ENCODE peak calls at places on chromosomes 5 and 9, in eight cellular contexts. One of them, this sample, is unnamed.
A peak's percentile ranks its signal among the peaks of the same experiment; 100 is the strongest.

GRCh38 chr5:140202610-140203009 is 27.6 kb downstream of the CYSTM1 start:
- DNase-seq in sigmoid colon: no peak
- DNase-seq in mammary epithelial cell: no peak
- DNase-seq in H1: no peak
- DNase-seq in lower lobe of right lung: no peak
- DNase-seq in lung: no peak
- DNase-seq in Caco-2: no peak
- DNase-seq in hepatocyte: no peak
- DNase-seq in this sample: no peak

GRCh38 chr5:32852535-32852934 is 141.4 kb downstream of the NPR3 start:
- DNase-seq in lung: no peak
- DNase-seq in mammary epithelial cell: no peak
- DNase-seq in sigmoid colon: no peak
- DNase-seq in Caco-2: peak; percentile 39
- DNase-seq in lower lobe of right lung: peak; percentile 46
- DNase-seq in H1: peak; percentile 52
- DNase-seq in hepatocyte: peak; percentile 59
- DNase-seq in this sample: no peak

GRCh38 chr5:22896155-22896554 is 43.0 kb upstream of the CDH12 start:
- DNase-seq in Caco-2: no peak
- DNase-seq in mammary epithelial cell: peak; percentile 8
- DNase-seq in H1: no peak
- DNase-seq in hepatocyte: no peak
- DNase-seq in sigmoid colon: no peak
- DNase-seq in lung: no peak
- DNase-seq in lower lobe of right lung: no peak
- DNase-seq in this sample: no peak

GRCh38 chr5:72531496-72532190 is 24.4 kb upstream of the ZNF366 start:
- DNase-seq in H1: no peak
- DNase-seq in lung: no peak
- DNase-seq in Caco-2: peak; percentile 42
- DNase-seq in hepatocyte: no peak
- DNase-seq in sigmoid colon: no peak
- DNase-seq in lower lobe of right lung: no peak
- DNase-seq in mammary epithelial cell: no peak
- DNase-seq in this sample: no peak

GRCh38 chr9:134641173-134641985 is at the start of gene COL5A1:
- DNase-seq in mammary epithelial cell: peak; percentile 86
- DNase-seq in Caco-2: peak; percentile 90
- DNase-seq in sigmoid colon: peak; percentile 97
- DNase-seq in hepatocyte: peak; percentile 95
- DNase-seq in lower lobe of right lung: peak; percentile 85
- DNase-seq in H1: peak; percentile 92
- DNase-seq in lung: peak; percentile 84
- DNase-seq in this sample: peak; percentile 95

GRCh38 chr9:20854444-20854843 is 170.4 kb downstream of the FOCAD start:
- DNase-seq in Caco-2: no peak
- DNase-seq in hepatocyte: no peak
- DNase-seq in H1: no peak
- DNase-seq in mammary epithelial cell: no peak
- DNase-seq in lower lobe of right lung: no peak
- DNase-seq in lung: no peak
- DNase-seq in sigmoid colon: no peak
- DNase-seq in this sample: no peak

GRCh38 chr5:135391123-135391868 is 7.7 kb downstream of the MACROH2A1 start:
- DNase-seq in H1: no peak
- DNase-seq in lung: no peak
- DNase-seq in Caco-2: no peak
- DNase-seq in hepatocyte: no peak
- DNase-seq in lower lobe of right lung: no peak
- DNase-seq in mammary epithelial cell: peak; percentile 84
- DNase-seq in sigmoid colon: no peak
- DNase-seq in this sample: no peak

GRCh38 chr9:132235894-132236661 is 74.2 kb downstream of the NTNG2 start:
- DNase-seq in H1: peak; percentile 97
- DNase-seq in hepatocyte: peak; percentile 88
- DNase-seq in Caco-2: peak; percentile 78
- DNase-seq in mammary epithelial cell: peak; percentile 58
- DNase-seq in lower lobe of right lung: peak; percentile 84
- DNase-seq in sigmoid colon: peak; percentile 81
- DNase-seq in lung: peak; percentile 75
- DNase-seq in this sample: peak; percentile 56

GRCh38 chr5:89282832-89283510 is 400.0 kb upstream of the MEF2C start:
- DNase-seq in mammary epithelial cell: peak; percentile 90
- DNase-seq in lower lobe of right lung: no peak
- DNase-seq in lung: no peak
- DNase-seq in H1: no peak
- DNase-seq in hepatocyte: peak; percentile 7
- DNase-seq in Caco-2: no peak
- DNase-seq in sigmoid colon: no peak
- DNase-seq in this sample: peak; percentile 31

GRCh38 chr9:98774746-98775145 is 21.6 kb downstream of the ANKS6 start:
- DNase-seq in lower lobe of right lung: no peak
- DNase-seq in H1: peak; percentile 72
- DNase-seq in mammary epithelial cell: no peak
- DNase-seq in Caco-2: no peak
- DNase-seq in sigmoid colon: no peak
- DNase-seq in lung: no peak
- DNase-seq in hepatocyte: no peak
- DNase-seq in this sample: peak; percentile 25

GRCh38 chr5:139893873-139894272 is 98.3 kb downstream of the PSD2 start:
- DNase-seq in mammary epithelial cell: no peak
- DNase-seq in lower lobe of right lung: no peak
- DNase-seq in H1: no peak
- DNase-seq in Caco-2: no peak
- DNase-seq in lung: no peak
- DNase-seq in hepatocyte: no peak
- DNase-seq in sigmoid colon: no peak
- DNase-seq in this sample: no peak

GRCh38 chr5:58599217-58599616 is 16.3 kb downstream of the RAB3C start:
- DNase-seq in H1: no peak
- DNase-seq in sigmoid colon: no peak
- DNase-seq in lung: no peak
- DNase-seq in lower lobe of right lung: no peak
- DNase-seq in Caco-2: no peak
- DNase-seq in mammary epithelial cell: no peak
- DNase-seq in hepatocyte: no peak
- DNase-seq in this sample: no peak

GRCh38 chr5:54254482-54255198 is 55.7 kb downstream of the ARL15 start:
- DNase-seq in lung: no peak
- DNase-seq in lower lobe of right lung: no peak
- DNase-seq in Caco-2: no peak
- DNase-seq in sigmoid colon: no peak
- DNase-seq in mammary epithelial cell: no peak
- DNase-seq in hepatocyte: peak; percentile 22
- DNase-seq in H1: no peak
- DNase-seq in this sample: no peak

GRCh38 chr5:31106742-31107546 is 86.5 kb upstream of the CDH6 start:
- DNase-seq in lower lobe of right lung: no peak
- DNase-seq in Caco-2: no peak
- DNase-seq in mammary epithelial cell: no peak
- DNase-seq in hepatocyte: no peak
- DNase-seq in sigmoid colon: no peak
- DNase-seq in H1: no peak
- DNase-seq in lung: no peak
- DNase-seq in this sample: peak; percentile 28

DNA sequence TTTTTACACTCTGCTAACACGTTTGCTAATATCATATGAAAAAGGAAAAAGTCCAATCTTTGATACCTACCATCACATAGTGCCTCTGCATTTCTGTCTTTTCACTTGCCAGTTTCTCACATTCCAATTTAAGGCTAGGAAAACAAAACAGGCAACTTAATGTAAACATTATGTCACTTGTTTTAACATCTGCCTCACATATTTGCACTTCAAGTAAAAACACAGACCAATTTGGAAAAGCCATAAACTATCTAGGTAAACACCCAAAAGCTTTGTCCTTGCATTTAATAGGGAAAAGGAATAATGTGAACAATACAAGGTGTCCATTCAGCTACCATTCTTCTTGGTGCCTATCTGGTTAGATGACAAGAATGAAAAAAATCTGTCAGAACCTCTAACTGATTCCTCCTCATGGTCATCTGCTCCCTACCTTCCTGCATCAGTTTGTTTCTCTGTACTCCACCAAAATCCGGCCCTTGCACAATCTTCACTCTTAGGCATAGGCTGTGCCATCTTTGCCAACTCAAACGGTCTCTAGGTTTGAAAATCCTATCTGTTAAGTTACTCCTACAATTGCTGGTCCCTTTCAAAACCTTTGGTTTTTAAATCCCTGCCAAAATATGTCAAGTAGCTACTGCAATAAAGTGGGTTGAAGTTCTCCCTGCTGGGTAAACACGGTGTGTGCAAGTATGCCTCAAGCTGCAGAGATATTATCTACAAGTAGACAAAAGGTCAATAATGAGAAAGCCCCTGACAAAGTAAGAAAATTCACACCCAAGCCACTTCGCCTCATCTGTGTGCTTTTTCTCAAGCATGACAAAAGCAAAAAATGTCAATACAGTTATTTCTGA is 3.4 kb downstream of the TLE1 start:
- DNase-seq in lung: no peak
- DNase-seq in mammary epithelial cell: peak; percentile 17
- DNase-seq in Caco-2: peak; percentile 34
- DNase-seq in hepatocyte: peak; percentile 48
- DNase-seq in sigmoid colon: no peak
- DNase-seq in lower lobe of right lung: no peak
- DNase-seq in H1: no peak
- DNase-seq in this sample: no peak
- H3K4me3 ChIP-seq in lung: no peak overlapping the region
- H3K4me3 ChIP-seq in mammary epithelial cell: peak overlapping the region; percentile 93
- H3K4me3 ChIP-seq in Caco-2: peak overlapping the region; percentile 73
- H3K4me3 ChIP-seq in hepatocyte: peak overlapping the region; percentile 52
- H3K4me3 ChIP-seq in sigmoid colon: peak overlapping the region; percentile 87
- H3K4me3 ChIP-seq in lower lobe of right lung: peak overlapping the region; percentile 80
- H3K4me3 ChIP-seq in H1: peak overlapping the region; percentile 90
- H3K4me3 ChIP-seq in this sample: no peak overlapping the region

GRCh38 chr5:12175914-12176585 is 271.8 kb upstream of the CTNND2 start:
- DNase-seq in Caco-2: no peak
- DNase-seq in hepatocyte: no peak
- DNase-seq in sigmoid colon: no peak
- DNase-seq in lower lobe of right lung: no peak
- DNase-seq in lung: no peak
- DNase-seq in H1: no peak
- DNase-seq in mammary epithelial cell: no peak
- DNase-seq in this sample: no peak
- H3K9me3 ChIP-seq in Caco-2: no peaks in the 10 kb centered on the region
- H3K9me3 ChIP-seq in hepatocyte: no peaks in the 10 kb centered on the region
- H3K9me3 ChIP-seq in sigmoid colon: no peaks in the 10 kb centered on the region
- H3K9me3 ChIP-seq in lower lobe of right lung: no peaks in the 10 kb centered on the region
- H3K9me3 ChIP-seq in lung: no peaks in the 10 kb centered on the region
- H3K9me3 ChIP-seq in H1: no peaks in the 10 kb centered on the region
- H3K9me3 ChIP-seq in mammary epithelial cell: no peaks in the 10 kb centered on the region
- H3K9me3 ChIP-seq in this sample: no peaks in the 10 kb centered on the region

DNA sequence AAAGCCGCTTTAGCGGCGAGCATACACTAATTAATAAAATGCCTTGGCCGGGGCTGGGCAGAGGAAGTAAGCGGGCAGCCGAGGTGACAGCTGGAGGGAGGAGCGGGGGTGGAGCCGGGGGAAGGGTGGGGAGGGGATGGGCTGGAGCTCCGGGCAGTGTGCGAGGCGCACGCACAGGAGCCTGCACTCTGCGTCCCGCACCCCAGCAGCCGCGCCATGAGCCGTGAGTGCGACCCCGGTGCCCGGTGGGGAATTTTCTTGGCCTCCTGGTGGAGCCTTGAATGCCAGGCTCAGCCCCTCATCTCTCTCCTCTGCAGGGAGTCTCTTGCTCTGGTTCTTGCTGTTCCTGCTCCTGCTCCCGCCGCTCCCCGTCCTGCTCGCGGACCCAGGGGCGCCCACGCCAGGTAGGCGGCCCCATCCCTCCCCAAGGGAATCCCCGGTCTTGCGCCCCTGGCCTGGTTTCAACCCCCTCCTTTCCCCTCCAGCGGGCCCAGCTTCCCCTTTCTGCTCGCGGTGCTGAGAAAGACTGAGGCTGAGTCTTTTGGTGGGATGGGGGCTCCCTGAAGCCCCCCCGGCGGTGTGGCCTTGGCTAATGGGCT is at the start of gene PTGS1:
- DNase-seq in lower lobe of right lung: peak; percentile 71
- DNase-seq in hepatocyte: peak; percentile 55
- DNase-seq in mammary epithelial cell: no peak
- DNase-seq in sigmoid colon: peak; percentile 86
- DNase-seq in H1: peak; percentile 65
- DNase-seq in lung: peak; percentile 56
- DNase-seq in Caco-2: no peak
- DNase-seq in this sample: no peak
- H3K4me3 ChIP-seq in lower lobe of right lung: peak within 1 kb of the TSS; percentile 59
- H3K4me3 ChIP-seq in hepatocyte: no peak within 1 kb of the TSS
- H3K4me3 ChIP-seq in mammary epithelial cell: peak within 1 kb of the TSS; percentile 27
- H3K4me3 ChIP-seq in sigmoid colon: peak within 1 kb of the TSS; percentile 65
- H3K4me3 ChIP-seq in H1: peak within 1 kb of the TSS; percentile 55
- H3K4me3 ChIP-seq in lung: no peak within 1 kb of the TSS
- H3K4me3 ChIP-seq in Caco-2: no peak within 1 kb of the TSS
- H3K4me3 ChIP-seq in this sample: no peak within 1 kb of the TSS

GRCh38 chr5:178786859-178787499 is 56.5 kb upstream of the ZNF354A start:
- DNase-seq in lung: peak; percentile 38
- DNase-seq in lower lobe of right lung: no peak
- DNase-seq in Caco-2: peak; percentile 74
- DNase-seq in H1: no peak
- DNase-seq in hepatocyte: peak; percentile 90
- DNase-seq in mammary epithelial cell: peak; percentile 87
- DNase-seq in sigmoid colon: no peak
- DNase-seq in this sample: peak; percentile 91

GRCh38 chr5:178786424-178786823 is 56.0 kb upstream of the ZNF354A start:
- DNase-seq in hepatocyte: no peak
- DNase-seq in H1: no peak
- DNase-seq in sigmoid colon: peak; percentile 18
- DNase-seq in mammary epithelial cell: no peak
- DNase-seq in Caco-2: no peak
- DNase-seq in lower lobe of right lung: no peak
- DNase-seq in lung: no peak
- DNase-seq in this sample: no peak

GRCh38 chr5:178785999-178786398 is 55.5 kb upstream of the ZNF354A start:
- DNase-seq in mammary epithelial cell: no peak
- DNase-seq in hepatocyte: peak; percentile 35
- DNase-seq in Caco-2: no peak
- DNase-seq in lower lobe of right lung: no peak
- DNase-seq in sigmoid colon: peak; percentile 21
- DNase-seq in lung: no peak
- DNase-seq in H1: no peak
- DNase-seq in this sample: peak; percentile 74

GRCh38 chr5:178788381-178789085 is 58.1 kb upstream of the ZNF354A start:
- DNase-seq in hepatocyte: no peak
- DNase-seq in lower lobe of right lung: no peak
- DNase-seq in Caco-2: peak; percentile 19
- DNase-seq in H1: no peak
- DNase-seq in mammary epithelial cell: no peak
- DNase-seq in sigmoid colon: peak; percentile 34
- DNase-seq in lung: no peak
- DNase-seq in this sample: no peak

DNA sequence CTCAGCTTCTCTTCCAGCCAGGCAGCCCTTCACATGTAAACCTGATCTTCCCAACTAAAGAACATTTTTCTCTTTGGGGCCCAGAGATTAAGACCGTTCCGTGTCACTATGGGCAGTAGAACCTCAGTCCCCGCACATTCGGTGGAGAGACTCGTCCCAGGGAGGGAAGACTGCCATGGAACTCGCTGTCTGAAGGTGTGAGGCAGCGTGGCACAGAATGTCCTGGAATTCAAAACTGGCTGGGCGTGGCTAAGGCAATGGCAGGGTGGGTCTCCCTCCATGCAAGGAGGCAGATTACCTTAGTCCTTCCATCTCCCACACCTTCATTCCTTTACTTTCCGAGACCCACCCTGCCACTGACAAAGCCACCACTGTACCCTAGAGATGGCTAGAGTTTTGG is 57.4 kb upstream of the ZNF354A start:
- DNase-seq in hepatocyte: no peak
- DNase-seq in sigmoid colon: peak; percentile 9
- DNase-seq in lung: no peak
- DNase-seq in H1: no peak
- DNase-seq in Caco-2: peak; percentile 26
- DNase-seq in mammary epithelial cell: no peak
- DNase-seq in lower lobe of right lung: no peak
- DNase-seq in this sample: no peak
- H3K9me3 ChIP-seq in hepatocyte: no peaks in the 10 kb centered on the region
- H3K9me3 ChIP-seq in sigmoid colon: no peaks in the 10 kb centered on the region
- H3K9me3 ChIP-seq in lung: peaks cover 3% of the 10 kb centered on the region
- H3K9me3 ChIP-seq in H1: peaks cover 40% of the 10 kb centered on the region
- H3K9me3 ChIP-seq in Caco-2: no peaks in the 10 kb centered on the region
- H3K9me3 ChIP-seq in mammary epithelial cell: peaks cover 21% of the 10 kb centered on the region
- H3K9me3 ChIP-seq in lower lobe of right lung: no peaks in the 10 kb centered on the region
- H3K9me3 ChIP-seq in this sample: no peaks in the 10 kb centered on the region

This sample was measured in MG63.